ENCODE peak calls at places on chromosomes 6 and 20, in six cellular contexts. E is Panc1, F is HepG2, B is breast epithelium, J is esophagus muscularis mucosa, Z is GM23338. O is an unnamed sample.
A peak's percentile ranks its signal among the peaks of the same experiment; 100 is the strongest.

GRCh38 chr6:34414999-34415858 is 10.6 kb downstream of the RPS10 start:
- DNase-seq in J (no peak), B (no peak), F (peak; percentile 99), Z (peak; percentile 33), E (no peak), O (peak; percentile 63)

GRCh38 chr20:64065973-64066341 is 3.0 kb downstream of the TCEA2 start:
- DNase-seq in F (no peak), J (no peak), B (no peak), Z (peak; percentile 70), E (peak; percentile 53), O (no peak)

GRCh38 chr6:34992353-34992752 is 103.3 kb downstream of the ANKS1A start:
- DNase-seq in F (no peak), Z (no peak), B (no peak), J (no peak), E (no peak), O (no peak)

GRCh38 chr20:54772931-54773642 is 297.7 kb downstream of the DOK5 start:
- DNase-seq in Z (no peak), F (no peak), B (no peak), J (no peak), E (no peak), O (no peak)

GRCh38 chr6:7906741-7907140 is 3.8 kb downstream of the TXNDC5 start:
- DNase-seq in J (no peak), Z (no peak), B (no peak), F (no peak), E (no peak), O (no peak)

GRCh38 chr6:156949376-156949775 is 172.2 kb downstream of the ARID1B start:
- DNase-seq in E (no peak), B (no peak), Z (no peak), F (no peak), J (no peak), O (no peak)

GRCh38 chr6:122563364-122564052 is 46.7 kb upstream of the PKIB start:
- DNase-seq in B (no peak), E (no peak), Z (peak; percentile 18), J (no peak), F (no peak), O (no peak)

GRCh38 chr20:49427751-49428518 is 54.5 kb downstream of the KCNB1 start:
- DNase-seq in E (no peak), F (no peak), B (no peak), Z (no peak), J (no peak), O (no peak)

GRCh38 chr20:63626424-63627128 is at the start of gene GMEB2:
- DNase-seq in E (no peak), B (peak; percentile 63), Z (peak; percentile 75), F (peak; percentile 69), J (peak; percentile 94), O (no peak)

GRCh38 chr6:292506-293184 is 358 bp downstream of the DUSP22 start:
- DNase-seq in E (no peak), F (peak; percentile 51), J (peak; percentile 96), Z (peak; percentile 80), B (no peak), O (no peak)

GRCh38 chr6:105748737-105749161 is 337.4 kb upstream of the PRDM1 start:
- DNase-seq in J (no peak), F (no peak), Z (peak; percentile 13), B (no peak), E (no peak), O (no peak)

DNA sequence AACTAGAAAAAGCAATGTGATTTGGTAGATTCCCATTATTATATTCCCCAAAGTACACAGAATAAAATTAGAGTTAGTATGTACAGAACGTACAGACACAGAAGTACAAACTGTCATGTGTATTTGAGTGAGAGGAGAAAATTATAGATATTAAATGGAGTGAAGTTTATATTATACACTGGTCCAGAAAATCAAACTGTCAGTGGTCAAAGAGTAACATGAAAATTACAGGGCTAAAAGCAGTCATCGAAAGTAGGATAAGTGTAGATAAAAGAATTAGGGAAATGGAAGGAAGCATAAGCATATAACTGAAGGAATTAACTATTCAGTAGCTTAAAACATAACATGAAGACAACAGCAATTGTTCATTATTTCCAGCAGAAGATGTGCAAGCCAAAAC is 30.3 kb downstream of the SEL1L2 start:
- DNase-seq in B (no peak), E (no peak), Z (no peak), F (no peak), J (no peak), O (no peak)
- H3K4me3 ChIP-seq in B (no peak overlapping the region), E (no peak overlapping the region), Z (no peak overlapping the region), F (no peak overlapping the region), J (no peak overlapping the region), O (no peak overlapping the region)

DNA sequence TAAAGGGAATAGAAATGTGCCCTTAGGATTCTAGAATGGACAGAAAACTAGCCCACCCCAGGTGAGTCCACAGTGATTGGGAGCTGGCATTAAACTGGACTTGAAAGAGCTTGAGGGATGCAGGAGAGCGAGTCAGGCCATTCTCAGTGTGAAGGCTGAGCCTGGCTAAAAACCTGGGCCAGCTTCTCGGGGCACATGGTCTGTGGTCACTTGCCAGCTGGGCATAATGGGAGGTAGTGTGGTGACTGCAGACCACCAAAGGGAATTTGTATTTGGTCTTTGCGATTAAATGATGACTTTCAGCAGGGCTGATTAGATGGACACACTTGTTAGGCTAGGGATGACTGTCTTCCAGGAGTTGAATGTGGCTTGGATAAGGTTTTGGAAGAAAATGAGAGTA is 71.3 kb downstream of the TULP4 start:
- DNase-seq in J (no peak), Z (no peak), B (no peak), E (no peak), F (no peak), O (no peak)
- H3K27ac ChIP-seq in J (no peak overlapping the region), Z (no peak overlapping the region), B (no peak overlapping the region), E (no peak overlapping the region), F (no peak overlapping the region), O (no peak overlapping the region)

DNA sequence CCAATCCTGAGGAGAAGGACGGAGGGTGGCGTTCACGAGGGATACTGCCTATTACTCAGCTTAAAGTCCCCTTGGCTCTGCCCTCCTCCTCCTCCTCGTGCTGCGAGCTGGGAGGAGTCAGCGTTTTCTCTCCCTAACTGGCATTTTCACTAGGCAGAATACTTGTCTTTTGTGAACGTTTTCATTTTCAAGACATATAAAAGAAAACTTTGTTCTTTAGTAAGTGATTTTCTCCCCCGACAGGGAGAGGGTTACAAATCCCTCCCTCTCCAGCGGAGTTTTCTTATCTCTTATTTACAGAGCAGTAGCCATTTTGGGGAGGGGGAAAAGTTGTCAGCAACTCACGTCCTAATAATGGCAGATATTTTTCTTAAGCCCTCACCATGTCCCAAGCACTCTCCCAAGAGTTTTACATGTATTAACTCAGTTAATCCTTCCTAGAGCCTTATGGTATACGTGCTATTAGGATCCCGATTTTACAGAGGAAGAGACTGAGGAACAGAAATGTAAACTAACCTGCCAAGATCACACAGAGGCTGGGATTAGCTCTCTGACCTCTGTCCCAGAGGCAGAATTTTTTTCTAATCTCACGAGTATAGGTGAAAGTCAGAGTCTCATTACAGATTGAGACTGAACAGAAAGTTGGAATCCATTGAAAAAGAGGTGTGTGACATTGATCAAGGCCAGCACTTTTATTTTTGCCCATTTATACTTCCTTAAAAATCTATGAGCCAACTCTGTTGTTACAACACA is 30.0 kb upstream of the ZNF217 start:
- DNase-seq in E (peak; percentile 87), B (peak; percentile 63), F (peak; percentile 77), J (no peak), Z (peak; percentile 74), O (no peak)
- TF ChIP-seq POLR2AphosphoS5 in E (peak; percentile 80), B (peak; percentile 62), F (peak; percentile 86), J (peak; percentile 77), Z (peak; percentile 35), O (peak; percentile 65)

DNA sequence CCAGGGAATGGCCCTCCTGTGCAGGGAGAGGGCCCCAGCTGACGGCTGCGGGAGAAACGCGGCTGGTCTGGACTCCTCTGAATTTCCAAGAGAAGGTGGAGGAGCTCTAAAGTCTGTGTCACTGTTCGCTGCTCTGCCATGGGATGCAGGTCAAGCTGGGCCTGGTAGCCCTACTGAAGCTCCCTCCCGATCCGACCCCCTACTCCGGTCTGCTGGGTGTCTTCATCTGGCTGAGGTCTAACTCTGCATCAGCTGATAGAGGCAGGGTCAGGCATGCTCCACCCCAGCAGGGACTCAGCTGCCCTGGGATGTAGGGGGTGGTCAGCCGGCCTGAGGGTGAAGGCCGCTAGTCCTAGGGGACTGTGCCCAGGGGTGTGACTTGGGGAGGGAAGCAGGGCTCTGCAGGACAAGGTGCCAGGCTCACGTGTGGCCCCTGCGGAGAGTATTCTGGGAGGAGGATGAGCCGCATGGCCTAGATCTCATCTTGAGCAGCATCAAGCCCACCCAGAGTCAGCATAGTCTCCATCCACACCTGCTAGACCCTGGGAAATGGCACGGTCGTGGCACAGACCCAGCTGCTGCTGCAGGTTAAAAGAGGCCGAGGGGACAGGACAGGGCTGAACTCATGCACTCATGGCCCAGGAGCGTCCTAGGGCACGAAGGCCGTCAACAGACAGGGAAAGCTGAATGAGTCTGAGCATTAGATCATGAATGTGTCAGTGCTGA is 1.4 kb downstream of the CST3 start:
- DNase-seq in B (no peak), Z (no peak), J (peak; percentile 91), F (no peak), E (no peak), O (no peak)
- H3K4me3 ChIP-seq in B (peak overlapping the region; percentile 84), Z (peak overlapping the region; percentile 84), J (peak overlapping the region; percentile 80), F (peak overlapping the region; percentile 80), E (peak overlapping the region; percentile 88), O (peak overlapping the region; percentile 89)

GRCh38 chr20:19943021-19943659 is 74.0 kb upstream of the NAA20 start:
- DNase-seq in B (peak; percentile 86), E (no peak), J (no peak), Z (no peak), F (no peak), O (no peak)

GRCh38 chr20:19937651-19938420 is 79.3 kb upstream of the NAA20 start:
- DNase-seq in E (no peak), Z (no peak), B (no peak), F (no peak), J (no peak), O (no peak)

GRCh38 chr20:19938421-19938787 is 78.8 kb upstream of the NAA20 start:
- DNase-seq in B (no peak), F (no peak), E (no peak), J (no peak), Z (no peak), O (no peak)

GRCh38 chr20:19942611-19943010 is 74.6 kb upstream of the NAA20 start:
- DNase-seq in E (no peak), Z (no peak), F (no peak), B (no peak), J (no peak), O (no peak)

DNA sequence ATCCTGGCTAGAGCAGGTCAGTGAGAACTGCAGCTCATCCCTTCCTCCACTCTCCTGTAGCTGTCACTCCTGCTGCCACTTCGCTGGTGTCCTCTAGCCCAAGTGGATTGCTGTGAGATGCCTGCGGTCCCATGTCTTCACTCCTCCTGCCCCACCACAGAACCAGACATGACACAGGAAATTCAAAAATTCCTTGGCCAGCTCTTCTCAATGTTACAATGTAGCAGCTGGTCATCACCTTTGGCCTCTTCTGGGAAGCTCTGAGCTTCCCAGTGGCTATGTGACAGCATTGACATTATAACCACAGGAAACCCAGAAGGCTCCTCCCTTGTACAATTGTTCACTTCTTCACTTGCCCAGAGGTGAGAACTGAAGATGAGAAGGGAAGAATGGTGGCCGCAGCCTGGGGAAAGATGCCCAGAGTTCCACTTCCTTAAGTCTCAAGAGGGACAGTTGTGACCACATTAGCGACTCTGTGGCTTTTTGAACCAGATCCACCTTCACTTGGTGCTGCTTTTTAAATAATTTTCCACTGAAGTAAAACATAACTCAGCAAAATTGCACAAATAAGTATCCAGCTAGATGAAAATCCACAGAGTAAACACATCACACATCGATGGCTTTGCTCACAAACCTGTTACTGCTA is 76.1 kb upstream of the NAA20 start:
- DNase-seq in B (no peak), E (no peak), J (no peak), F (no peak), Z (no peak), O (no peak)
- H3K27ac ChIP-seq in B (peak overlapping the region; percentile 90), E (no peak overlapping the region), J (peak overlapping the region; percentile 25), F (no peak overlapping the region), Z (no peak overlapping the region), O (no peak overlapping the region)

O was measured in SK-N-MC.